ENCODE peak calls at places on chromosomes 5 and 9, in seven cellular contexts. U, R, C, P, J, L and Q are unnamed samples.

GRCh38 chr9:25658587-25658986 is 19.7 kb downstream of the TUSC1 start:
- DNase-seq in U (no peak), R (no peak), C (no peak), P (no peak), J (no peak), L (no peak), Q (no peak)

GRCh38 chr5:133472829-133473228 is 139.5 kb downstream of the FSTL4 start:
- DNase-seq in U (no peak), R (no peak), C (no peak), P (no peak), J (no peak), L (no peak), Q (no peak)

GRCh38 chr9:115674091-115674490 is 479.5 kb upstream of the PAPPA start:
- DNase-seq in U (no peak), R (no peak), C (no peak), P (no peak), J (no peak), L (no peak), Q (no peak)

GRCh38 chr5:177426566-177427210 is at the start of gene GRK6:
- DNase-seq in U (peak; percentile 81), R (no peak), C (peak; percentile 24), P (no peak), J (no peak), L (no peak), Q (peak; percentile 80)

GRCh38 chr9:130432796-130433167 is 12.0 kb upstream of the ASS1 start:
- DNase-seq in U (no peak), R (no peak), C (no peak), P (no peak), J (peak; percentile 34), L (no peak), Q (no peak)

GRCh38 chr5:27316283-27316675 is 277.9 kb upstream of the CDH9 start:
- DNase-seq in U (no peak), R (no peak), C (no peak), P (no peak), J (no peak), L (no peak), Q (no peak)

GRCh38 chr5:76616206-76616605 is 7.0 kb downstream of the F2RL2 start:
- DNase-seq in U (no peak), R (no peak), C (no peak), P (no peak), J (no peak), L (no peak), Q (no peak)

GRCh38 chr5:157912621-157913325 is 53.8 kb upstream of the CLINT1 start:
- DNase-seq in U (no peak), R (no peak), C (no peak), P (no peak), J (peak; percentile 42), L (no peak), Q (no peak)

GRCh38 chr5:1500411-1501091 is 23.2 kb downstream of the LPCAT1 start:
- DNase-seq in U (peak; percentile 88), R (no peak), C (no peak), P (no peak), J (no peak), L (peak; percentile 40), Q (no peak)

GRCh38 chr9:130780865-130781504 is 54.1 kb upstream of the ABL1 start:
- DNase-seq in U (peak; percentile 95), R (no peak), C (no peak), P (no peak), J (no peak), L (peak; percentile 65), Q (peak; percentile 92)

GRCh38 chr5:138538943-138539627 is 4.0 kb downstream of the ETF1 start:
- DNase-seq in U (no peak), R (no peak), C (no peak), P (no peak), J (no peak), L (no peak), Q (no peak)

GRCh38 chr5:33167541-33167940 is 273.2 kb upstream of the TARS1 start:
- DNase-seq in U (no peak), R (no peak), C (no peak), P (no peak), J (no peak), L (no peak), Q (no peak)

GRCh38 chr9:16315720-16316119 is 554.8 kb downstream of the BNC2 start:
- DNase-seq in U (peak; percentile 48), R (no peak), C (no peak), P (no peak), J (no peak), L (no peak), Q (peak; percentile 35)

GRCh38 chr5:38420691-38421395 is 135.6 kb downstream of the LIFR start:
- DNase-seq in U (peak; percentile 69), R (peak; percentile 59), C (peak; percentile 36), P (peak; percentile 73), J (peak; percentile 61), L (peak; percentile 61), Q (no peak)

GRCh38 chr5:57735754-57736153 is 253.1 kb upstream of the ACTBL2 start:
- DNase-seq in U (no peak), R (no peak), C (no peak), P (no peak), J (no peak), L (no peak), Q (no peak)

GRCh38 chr5:16453609-16454008 is 12.0 kb downstream of the ZNF622 start:
- DNase-seq in U (no peak), R (no peak), C (no peak), P (peak; percentile 39), J (peak; percentile 28), L (no peak), Q (no peak)

GRCh38 chr9:110329676-110330235 is 7.9 kb downstream of the TXNDC8 start:
- DNase-seq in U (no peak), R (no peak), C (no peak), P (no peak), J (no peak), L (no peak), Q (no peak)

GRCh38 chr9:110351009-110351467 is 13.4 kb upstream of the TXNDC8 start:
- DNase-seq in U (no peak), R (no peak), C (no peak), P (no peak), J (no peak), L (no peak), Q (no peak)

GRCh38 chr9:37917315-37917731 is 13.4 kb upstream of the SLC25A51 start:
- DNase-seq in U (peak; percentile 62), R (no peak), C (no peak), P (no peak), J (no peak), L (no peak), Q (no peak)

GRCh38 chr9:16343249-16344237 is 526.9 kb downstream of the BNC2 start:
- DNase-seq in U (no peak), R (no peak), C (no peak), P (no peak), J (no peak), L (no peak), Q (no peak)

GRCh38 chr9:34451135-34451534 is 7.2 kb downstream of the FAM219A start:
- DNase-seq in U (no peak), R (no peak), C (no peak), P (no peak), J (no peak), L (no peak), Q (no peak)

GRCh38 chr9:87673446-87674109 is 52.3 kb upstream of the CTSL start:
- DNase-seq in U (no peak), R (no peak), C (no peak), P (no peak), J (no peak), L (no peak), Q (peak; percentile 61)

GRCh38 chr9:27382308-27382707 is 85.4 kb upstream of the EQTN start:
- DNase-seq in U (no peak), R (no peak), C (no peak), P (no peak), J (no peak), L (no peak), Q (no peak)

GRCh38 chr9:126615251-126615790 is 1.6 kb downstream of the LMX1B start:
- DNase-seq in U (no peak), R (peak; percentile 80), C (no peak), P (no peak), J (peak; percentile 55), L (no peak), Q (no peak)

GRCh38 chr5:175288048-175288621 is 155.8 kb downstream of the DRD1 start:
- DNase-seq in U (no peak), R (no peak), C (no peak), P (no peak), J (no peak), L (no peak), Q (no peak)

GRCh38 chr9:133761641-133762248 is 23.6 kb upstream of the SARDH start:
- DNase-seq in U (peak; percentile 56), R (peak; percentile 38), C (no peak), P (no peak), J (no peak), L (no peak), Q (peak; percentile 66)

GRCh38 chr5:98308960-98309359 is 464.5 kb upstream of the RGMB start:
- DNase-seq in U (no peak), R (no peak), C (no peak), P (no peak), J (no peak), L (no peak), Q (no peak)

GRCh38 chr5:98314262-98314661 is 459.2 kb upstream of the RGMB start:
- DNase-seq in U (no peak), R (no peak), C (no peak), P (no peak), J (no peak), L (no peak), Q (no peak)

GRCh38 chr5:98307811-98308210 is 465.7 kb upstream of the RGMB start:
- DNase-seq in U (no peak), R (no peak), C (no peak), P (no peak), J (no peak), L (no peak), Q (no peak)

GRCh38 chr5:98308231-98308630 is 465.2 kb upstream of the RGMB start:
- DNase-seq in U (no peak), R (no peak), C (no peak), P (no peak), J (no peak), L (no peak), Q (no peak)

GRCh38 chr5:98309785-98310566 is 463.5 kb upstream of the RGMB start:
- DNase-seq in U (no peak), R (no peak), C (peak; percentile 21), P (no peak), J (peak; percentile 54), L (no peak), Q (no peak)
- H3K27ac ChIP-seq in U (peak overlapping the region; percentile 44), R (no peak overlapping the region), C (no peak overlapping the region), P (no peak overlapping the region), J (no peak overlapping the region), L (peak overlapping the region; percentile 64), Q (peak overlapping the region; percentile 9)

GRCh38 chr5:130166839-130167490 is 262.7 kb downstream of the CHSY3 start:
- DNase-seq in U (no peak), R (no peak), C (no peak), P (no peak), J (peak; percentile 26), L (no peak), Q (no peak)
- H3K4me3 ChIP-seq in U (no peak overlapping the region), R (no peak overlapping the region), C (no peak overlapping the region), P (no peak overlapping the region), J (no peak overlapping the region), L (no peak overlapping the region), Q (no peak overlapping the region)

GRCh38 chr5:107378218-107378899 is 292.4 kb downstream of the EFNA5 start:
- DNase-seq in U (no peak), R (no peak), C (no peak), P (no peak), J (no peak), L (no peak), Q (no peak)
- H3K27ac ChIP-seq in U (no peak overlapping the region), R (no peak overlapping the region), C (no peak overlapping the region), P (no peak overlapping the region), J (peak overlapping the region; percentile 31), L (no peak overlapping the region), Q (no peak overlapping the region)

GRCh38 chr9:120875643-120875953 is 1.4 kb downstream of the PHF19 start:
- DNase-seq in U (no peak), R (no peak), C (no peak), P (no peak), J (no peak), L (no peak), Q (no peak)
- H3K4me3 ChIP-seq in U (peak overlapping the region; percentile 86), R (peak overlapping the region; percentile 69), C (peak overlapping the region; percentile 85), P (no peak overlapping the region), J (peak overlapping the region; percentile 92), L (peak overlapping the region; percentile 82), Q (peak overlapping the region; percentile 91)